ENCODE peak calls at places on chromosomes 4 and X, in eight cellular contexts. One of them, this sample, is unnamed.

GRCh38 chr4:88734403-88734949 is 36.8 kb upstream of the NAP1L5 start:
- DNase-seq in cardiac muscle cell: no peak
- DNase-seq in activated CD8-positive, alpha-beta T cell treated with anti-CD3 and anti-CD28 coated beads for 36 hours: peak; percentile 6
- DNase-seq in NT2/D1: no peak
- DNase-seq in T1000: no peak
- DNase-seq in activated gamma-delta T cell treated with Interleukin-2 at 50 U/mL for 16 hours: no peak
- DNase-seq in lung: no peak
- DNase-seq in tibial nerve: no peak
- DNase-seq in this sample: no peak

GRCh38 chrX:15834827-15835595 is 19.6 kb downstream of the AP1S2 start:
- DNase-seq in lung: no peak
- DNase-seq in cardiac muscle cell: peak; percentile 13
- DNase-seq in NT2/D1: no peak
- DNase-seq in activated gamma-delta T cell treated with Interleukin-2 at 50 U/mL for 16 hours: no peak
- DNase-seq in activated CD8-positive, alpha-beta T cell treated with anti-CD3 and anti-CD28 coated beads for 36 hours: no peak
- DNase-seq in tibial nerve: no peak
- DNase-seq in T1000: no peak
- DNase-seq in this sample: no peak

GRCh38 chrX:145910017-145910416 is 92.4 kb downstream of the SLITRK2 start:
- DNase-seq in lung: no peak
- DNase-seq in activated gamma-delta T cell treated with Interleukin-2 at 50 U/mL for 16 hours: no peak
- DNase-seq in activated CD8-positive, alpha-beta T cell treated with anti-CD3 and anti-CD28 coated beads for 36 hours: no peak
- DNase-seq in NT2/D1: no peak
- DNase-seq in T1000: no peak
- DNase-seq in cardiac muscle cell: no peak
- DNase-seq in tibial nerve: no peak
- DNase-seq in this sample: no peak

GRCh38 chr4:140090215-140090731 is 63.7 kb downstream of the MAML3 start:
- DNase-seq in NT2/D1: no peak
- DNase-seq in tibial nerve: no peak
- DNase-seq in lung: no peak
- DNase-seq in activated gamma-delta T cell treated with Interleukin-2 at 50 U/mL for 16 hours: no peak
- DNase-seq in T1000: no peak
- DNase-seq in activated CD8-positive, alpha-beta T cell treated with anti-CD3 and anti-CD28 coated beads for 36 hours: no peak
- DNase-seq in cardiac muscle cell: no peak
- DNase-seq in this sample: no peak

GRCh38 chr4:126784966-126785580 is 847.7 kb upstream of the INTU start:
- DNase-seq in activated CD8-positive, alpha-beta T cell treated with anti-CD3 and anti-CD28 coated beads for 36 hours: no peak
- DNase-seq in NT2/D1: peak; percentile 0
- DNase-seq in tibial nerve: no peak
- DNase-seq in activated gamma-delta T cell treated with Interleukin-2 at 50 U/mL for 16 hours: no peak
- DNase-seq in cardiac muscle cell: no peak
- DNase-seq in lung: no peak
- DNase-seq in T1000: no peak
- DNase-seq in this sample: no peak

GRCh38 chrX:18574591-18574990 is 97.3 kb downstream of the RS1 start:
- DNase-seq in activated CD8-positive, alpha-beta T cell treated with anti-CD3 and anti-CD28 coated beads for 36 hours: no peak
- DNase-seq in cardiac muscle cell: no peak
- DNase-seq in tibial nerve: peak; percentile 56
- DNase-seq in activated gamma-delta T cell treated with Interleukin-2 at 50 U/mL for 16 hours: no peak
- DNase-seq in T1000: no peak
- DNase-seq in lung: no peak
- DNase-seq in NT2/D1: no peak
- DNase-seq in this sample: no peak

GRCh38 chrX:149074429-149074828 is 430.7 kb downstream of the IDS start:
- DNase-seq in cardiac muscle cell: peak; percentile 38
- DNase-seq in activated CD8-positive, alpha-beta T cell treated with anti-CD3 and anti-CD28 coated beads for 36 hours: peak; percentile 37
- DNase-seq in NT2/D1: no peak
- DNase-seq in tibial nerve: peak; percentile 18
- DNase-seq in activated gamma-delta T cell treated with Interleukin-2 at 50 U/mL for 16 hours: no peak
- DNase-seq in lung: no peak
- DNase-seq in T1000: no peak
- DNase-seq in this sample: no peak

GRCh38 chr4:26964512-26964911 is 103.9 kb downstream of the STIM2 start:
- DNase-seq in cardiac muscle cell: no peak
- DNase-seq in tibial nerve: no peak
- DNase-seq in lung: no peak
- DNase-seq in T1000: no peak
- DNase-seq in activated gamma-delta T cell treated with Interleukin-2 at 50 U/mL for 16 hours: no peak
- DNase-seq in activated CD8-positive, alpha-beta T cell treated with anti-CD3 and anti-CD28 coated beads for 36 hours: no peak
- DNase-seq in NT2/D1: no peak
- DNase-seq in this sample: no peak

GRCh38 chr4:2079006-2079405 is 19.9 kb downstream of the NAT8L start:
- DNase-seq in tibial nerve: no peak
- DNase-seq in NT2/D1: no peak
- DNase-seq in activated gamma-delta T cell treated with Interleukin-2 at 50 U/mL for 16 hours: no peak
- DNase-seq in lung: no peak
- DNase-seq in cardiac muscle cell: no peak
- DNase-seq in T1000: no peak
- DNase-seq in activated CD8-positive, alpha-beta T cell treated with anti-CD3 and anti-CD28 coated beads for 36 hours: no peak
- DNase-seq in this sample: no peak

GRCh38 chr4:101458914-101459313 is 111.6 kb upstream of the PPP3CA start:
- DNase-seq in lung: no peak
- DNase-seq in NT2/D1: no peak
- DNase-seq in activated CD8-positive, alpha-beta T cell treated with anti-CD3 and anti-CD28 coated beads for 36 hours: no peak
- DNase-seq in cardiac muscle cell: no peak
- DNase-seq in T1000: no peak
- DNase-seq in activated gamma-delta T cell treated with Interleukin-2 at 50 U/mL for 16 hours: no peak
- DNase-seq in tibial nerve: no peak
- DNase-seq in this sample: no peak

GRCh38 chr4:16875487-16875886 is 23.0 kb downstream of the LDB2 start:
- DNase-seq in NT2/D1: no peak
- DNase-seq in T1000: peak; percentile 68
- DNase-seq in lung: no peak
- DNase-seq in cardiac muscle cell: no peak
- DNase-seq in activated CD8-positive, alpha-beta T cell treated with anti-CD3 and anti-CD28 coated beads for 36 hours: no peak
- DNase-seq in tibial nerve: no peak
- DNase-seq in activated gamma-delta T cell treated with Interleukin-2 at 50 U/mL for 16 hours: no peak
- DNase-seq in this sample: no peak

GRCh38 chr4:156970501-156971167 is 965 bp downstream of the PDGFC start:
- DNase-seq in NT2/D1: no peak
- DNase-seq in lung: peak; percentile 69
- DNase-seq in cardiac muscle cell: peak; percentile 82
- DNase-seq in activated CD8-positive, alpha-beta T cell treated with anti-CD3 and anti-CD28 coated beads for 36 hours: no peak
- DNase-seq in T1000: no peak
- DNase-seq in tibial nerve: peak; percentile 46
- DNase-seq in activated gamma-delta T cell treated with Interleukin-2 at 50 U/mL for 16 hours: no peak
- DNase-seq in this sample: no peak

GRCh38 chr4:142598132-142598531 is 248.0 kb downstream of the INPP4B start:
- DNase-seq in lung: no peak
- DNase-seq in NT2/D1: no peak
- DNase-seq in tibial nerve: no peak
- DNase-seq in activated gamma-delta T cell treated with Interleukin-2 at 50 U/mL for 16 hours: no peak
- DNase-seq in T1000: no peak
- DNase-seq in cardiac muscle cell: no peak
- DNase-seq in activated CD8-positive, alpha-beta T cell treated with anti-CD3 and anti-CD28 coated beads for 36 hours: no peak
- DNase-seq in this sample: no peak

GRCh38 chrX:67384403-67384802 is 159.4 kb upstream of the AR start:
- DNase-seq in lung: no peak
- DNase-seq in NT2/D1: peak; percentile 51
- DNase-seq in tibial nerve: no peak
- DNase-seq in activated gamma-delta T cell treated with Interleukin-2 at 50 U/mL for 16 hours: no peak
- DNase-seq in activated CD8-positive, alpha-beta T cell treated with anti-CD3 and anti-CD28 coated beads for 36 hours: no peak
- DNase-seq in T1000: no peak
- DNase-seq in cardiac muscle cell: no peak
- DNase-seq in this sample: no peak

GRCh38 chr4:3220586-3221494 is 28.1 kb upstream of the MSANTD1 start:
- DNase-seq in NT2/D1: no peak
- DNase-seq in activated gamma-delta T cell treated with Interleukin-2 at 50 U/mL for 16 hours: no peak
- DNase-seq in T1000: no peak
- DNase-seq in tibial nerve: no peak
- DNase-seq in activated CD8-positive, alpha-beta T cell treated with anti-CD3 and anti-CD28 coated beads for 36 hours: no peak
- DNase-seq in lung: no peak
- DNase-seq in cardiac muscle cell: no peak
- DNase-seq in this sample: no peak

GRCh38 chr4:122777846-122778501 is 45.5 kb downstream of the BBS12 start:
- DNase-seq in activated gamma-delta T cell treated with Interleukin-2 at 50 U/mL for 16 hours: no peak
- DNase-seq in cardiac muscle cell: no peak
- DNase-seq in T1000: no peak
- DNase-seq in NT2/D1: no peak
- DNase-seq in activated CD8-positive, alpha-beta T cell treated with anti-CD3 and anti-CD28 coated beads for 36 hours: no peak
- DNase-seq in lung: no peak
- DNase-seq in tibial nerve: no peak
- DNase-seq in this sample: no peak

GRCh38 chr4:38856524-38857337 is at the start of gene TLR6:
- DNase-seq in tibial nerve: peak; percentile 77
- DNase-seq in NT2/D1: peak; percentile 42
- DNase-seq in activated gamma-delta T cell treated with Interleukin-2 at 50 U/mL for 16 hours: peak; percentile 74
- DNase-seq in lung: peak; percentile 38
- DNase-seq in T1000: peak; percentile 31
- DNase-seq in activated CD8-positive, alpha-beta T cell treated with anti-CD3 and anti-CD28 coated beads for 36 hours: peak; percentile 87
- DNase-seq in cardiac muscle cell: peak; percentile 68
- DNase-seq in this sample: peak; percentile 40

GRCh38 chr4:80254114-80254513 is 12.3 kb upstream of the FGF5 start:
- DNase-seq in lung: no peak
- DNase-seq in NT2/D1: no peak
- DNase-seq in T1000: no peak
- DNase-seq in activated CD8-positive, alpha-beta T cell treated with anti-CD3 and anti-CD28 coated beads for 36 hours: no peak
- DNase-seq in activated gamma-delta T cell treated with Interleukin-2 at 50 U/mL for 16 hours: no peak
- DNase-seq in cardiac muscle cell: no peak
- DNase-seq in tibial nerve: no peak
- DNase-seq in this sample: no peak

GRCh38 chrX:53086464-53086863 is 4.3 kb downstream of the TSPYL2 start:
- DNase-seq in NT2/D1: no peak
- DNase-seq in cardiac muscle cell: no peak
- DNase-seq in tibial nerve: peak; percentile 63
- DNase-seq in lung: peak; percentile 70
- DNase-seq in T1000: no peak
- DNase-seq in activated gamma-delta T cell treated with Interleukin-2 at 50 U/mL for 16 hours: no peak
- DNase-seq in activated CD8-positive, alpha-beta T cell treated with anti-CD3 and anti-CD28 coated beads for 36 hours: no peak
- DNase-seq in this sample: no peak

GRCh38 chr4:150415213-150415612 is 166.7 kb upstream of the MAB21L2 start:
- DNase-seq in cardiac muscle cell: no peak
- DNase-seq in activated CD8-positive, alpha-beta T cell treated with anti-CD3 and anti-CD28 coated beads for 36 hours: no peak
- DNase-seq in tibial nerve: no peak
- DNase-seq in NT2/D1: no peak
- DNase-seq in T1000: no peak
- DNase-seq in activated gamma-delta T cell treated with Interleukin-2 at 50 U/mL for 16 hours: no peak
- DNase-seq in lung: no peak
- DNase-seq in this sample: no peak

GRCh38 chr4:87880106-87880505 is 47.3 kb downstream of the MEPE start:
- DNase-seq in T1000: no peak
- DNase-seq in tibial nerve: no peak
- DNase-seq in lung: no peak
- DNase-seq in cardiac muscle cell: no peak
- DNase-seq in activated CD8-positive, alpha-beta T cell treated with anti-CD3 and anti-CD28 coated beads for 36 hours: no peak
- DNase-seq in NT2/D1: no peak
- DNase-seq in activated gamma-delta T cell treated with Interleukin-2 at 50 U/mL for 16 hours: no peak
- DNase-seq in this sample: no peak

GRCh38 chrX:119288890-119289393 is 52.9 kb downstream of the PGRMC1 start:
- DNase-seq in activated gamma-delta T cell treated with Interleukin-2 at 50 U/mL for 16 hours: no peak
- DNase-seq in cardiac muscle cell: no peak
- DNase-seq in NT2/D1: no peak
- DNase-seq in activated CD8-positive, alpha-beta T cell treated with anti-CD3 and anti-CD28 coated beads for 36 hours: no peak
- DNase-seq in lung: no peak
- DNase-seq in tibial nerve: no peak
- DNase-seq in T1000: no peak
- DNase-seq in this sample: no peak

GRCh38 chr4:168604496-168605373 is 107.9 kb downstream of the PALLD start:
- DNase-seq in activated CD8-positive, alpha-beta T cell treated with anti-CD3 and anti-CD28 coated beads for 36 hours: no peak
- DNase-seq in cardiac muscle cell: no peak
- DNase-seq in T1000: no peak
- DNase-seq in tibial nerve: no peak
- DNase-seq in NT2/D1: no peak
- DNase-seq in activated gamma-delta T cell treated with Interleukin-2 at 50 U/mL for 16 hours: no peak
- DNase-seq in lung: no peak
- DNase-seq in this sample: no peak

GRCh38 chr4:6291784-6292297 is 22.2 kb downstream of the WFS1 start:
- DNase-seq in NT2/D1: no peak
- DNase-seq in activated CD8-positive, alpha-beta T cell treated with anti-CD3 and anti-CD28 coated beads for 36 hours: no peak
- DNase-seq in tibial nerve: no peak
- DNase-seq in cardiac muscle cell: no peak
- DNase-seq in lung: no peak
- DNase-seq in T1000: no peak
- DNase-seq in activated gamma-delta T cell treated with Interleukin-2 at 50 U/mL for 16 hours: no peak
- DNase-seq in this sample: no peak

GRCh38 chr4:4693258-4693657 is 151.4 kb upstream of the STX18 start:
- DNase-seq in cardiac muscle cell: no peak
- DNase-seq in tibial nerve: no peak
- DNase-seq in NT2/D1: no peak
- DNase-seq in T1000: no peak
- DNase-seq in activated CD8-positive, alpha-beta T cell treated with anti-CD3 and anti-CD28 coated beads for 36 hours: peak; percentile 43
- DNase-seq in activated gamma-delta T cell treated with Interleukin-2 at 50 U/mL for 16 hours: no peak
- DNase-seq in lung: no peak
- DNase-seq in this sample: no peak

GRCh38 chr4:143701365-143701764 is 890 bp upstream of the FREM3 start:
- DNase-seq in T1000: no peak
- DNase-seq in cardiac muscle cell: no peak
- DNase-seq in activated gamma-delta T cell treated with Interleukin-2 at 50 U/mL for 16 hours: no peak
- DNase-seq in NT2/D1: no peak
- DNase-seq in activated CD8-positive, alpha-beta T cell treated with anti-CD3 and anti-CD28 coated beads for 36 hours: peak; percentile 8
- DNase-seq in tibial nerve: no peak
- DNase-seq in lung: no peak
- DNase-seq in this sample: no peak

GRCh38 chr4:119189638-119190037 is 22.9 kb upstream of the USP53 start:
- DNase-seq in tibial nerve: no peak
- DNase-seq in T1000: no peak
- DNase-seq in activated gamma-delta T cell treated with Interleukin-2 at 50 U/mL for 16 hours: no peak
- DNase-seq in NT2/D1: no peak
- DNase-seq in activated CD8-positive, alpha-beta T cell treated with anti-CD3 and anti-CD28 coated beads for 36 hours: no peak
- DNase-seq in cardiac muscle cell: no peak
- DNase-seq in lung: no peak
- DNase-seq in this sample: no peak

This sample was measured in activated T-helper 9 cell treated with anti-CD3 and anti-CD28 coated beads, Interleukin-2, amount 50 U/mL, for 16 hours.